ENCODE peak calls at places on chromosomes 6 and 20, in four cellular contexts. O is nephron progenitor cell, G is A549, B is left ventricle myocardium inferior. M is an unnamed sample.

GRCh38 chr20:57716202-57716601 is 6.4 kb upstream of the PMEPA1 start:
- DNase-seq in G (no peak), O (no peak), B (no peak), M (no peak)

GRCh38 chr6:137927777-137928218 is 60.7 kb downstream of the TNFAIP3 start:
- DNase-seq in B (no peak), O (no peak), G (no peak), M (no peak)

GRCh38 chr6:42783876-42784738 is 2.3 kb downstream of the BICRAL start:
- DNase-seq in B (no peak), G (no peak), O (no peak), M (no peak)

GRCh38 chr6:144597511-144597910 is 312.4 kb downstream of the UTRN start:
- DNase-seq in O (no peak), B (no peak), G (no peak), M (no peak)

GRCh38 chr6:82364087-82365010 is 732 bp downstream of the TPBG start:
- DNase-seq in B (peak; percentile 58), G (peak; percentile 69), O (peak; percentile 74), M (no peak)

GRCh38 chr6:17042422-17043147 is 59.3 kb upstream of the STMND1 start:
- DNase-seq in B (no peak), O (peak; percentile 12), G (peak; percentile 25), M (no peak)

GRCh38 chr6:6003334-6004146 is 3.2 kb downstream of the NRN1 start:
- DNase-seq in G (no peak), O (peak; percentile 62), B (no peak), M (no peak)

GRCh38 chr6:79045966-79046365 is 32.1 kb downstream of the PHIP start:
- DNase-seq in G (no peak), B (no peak), O (no peak), M (no peak)

GRCh38 chr6:170286246-170286933 is 4.5 kb downstream of the DLL1 start:
- DNase-seq in G (no peak), B (peak; percentile 53), O (peak; percentile 66), M (no peak)

GRCh38 chr20:37943501-37944455 is 40.9 kb downstream of the VSTM2L start:
- DNase-seq in O (no peak), B (no peak), G (no peak), M (no peak)

GRCh38 chr6:87334683-87335082 is 5.6 kb upstream of the GJB7 start:
- DNase-seq in G (no peak), B (no peak), O (no peak), M (no peak)

GRCh38 chr20:8943638-8944037 is 125.2 kb upstream of the PLCB4 start:
- DNase-seq in O (no peak), B (no peak), G (no peak), M (no peak)

GRCh38 chr6:56278186-56278585 is 30.8 kb upstream of the COL21A1 start:
- DNase-seq in B (no peak), G (peak; percentile 49), O (no peak), M (no peak)

GRCh38 chr6:12291785-12292604 is 1.8 kb downstream of the EDN1 start:
- DNase-seq in O (no peak), B (no peak), G (peak; percentile 64), M (no peak)

GRCh38 chr6:129882510-129883023 is 21.5 kb upstream of the TMEM244 start:
- DNase-seq in O (no peak), G (no peak), B (no peak), M (no peak)

GRCh38 chr20:36591281-36591680 is 14.3 kb upstream of the RAB5IF start:
- DNase-seq in B (no peak), O (no peak), G (no peak), M (no peak)

GRCh38 chr20:36587388-36588136 is 14.2 kb downstream of the TGIF2 start:
- DNase-seq in O (no peak), G (no peak), B (no peak), M (no peak)

GRCh38 chr20:36593347-36593746 is 12.2 kb upstream of the RAB5IF start:
- DNase-seq in B (no peak), G (no peak), O (no peak), M (no peak)

DNA sequence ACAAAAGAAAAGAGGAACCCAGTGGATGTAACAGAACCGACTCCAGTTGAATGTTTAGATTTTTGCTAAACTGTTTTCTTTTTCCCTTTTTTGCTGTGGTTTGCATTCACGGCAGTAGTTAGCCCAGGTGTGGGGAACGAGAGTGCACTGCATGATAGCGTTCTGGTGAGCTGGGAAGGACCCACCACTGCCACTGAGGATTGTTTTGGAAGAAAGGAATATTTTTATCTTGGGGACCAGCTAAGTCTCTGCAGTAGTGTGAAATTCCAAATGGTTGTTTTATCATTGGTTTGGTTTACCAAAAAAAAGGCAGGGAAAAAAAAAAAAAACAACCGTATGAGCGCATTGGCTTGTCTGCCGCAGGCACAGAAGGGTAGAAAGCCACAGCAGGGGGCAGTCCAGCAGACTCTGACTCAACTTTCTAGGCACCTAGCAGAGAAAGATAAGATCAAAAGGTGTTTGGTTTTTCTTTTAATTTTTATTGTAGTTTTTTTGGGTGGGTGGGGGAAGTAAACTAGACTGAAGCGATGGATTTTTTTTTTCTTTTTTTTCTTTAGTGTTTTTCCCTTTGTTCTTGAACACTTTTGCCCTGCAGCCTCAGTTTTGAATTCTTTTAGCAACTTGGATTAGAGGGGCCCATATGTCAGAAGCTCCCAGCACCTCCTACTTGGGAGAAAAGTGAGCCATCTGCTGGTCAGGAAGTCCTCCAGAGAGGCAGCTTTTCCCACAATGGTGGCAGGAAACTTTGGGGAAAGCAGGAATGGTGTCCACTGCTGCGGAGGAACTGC is 13.5 kb upstream of the RAB5IF start:
- DNase-seq in G (no peak), B (no peak), O (no peak), M (no peak)
- TF ChIP-seq CTCF in G (peak; percentile 20), B (peak; percentile 63), O (no peak), M (peak; percentile 50)

DNA sequence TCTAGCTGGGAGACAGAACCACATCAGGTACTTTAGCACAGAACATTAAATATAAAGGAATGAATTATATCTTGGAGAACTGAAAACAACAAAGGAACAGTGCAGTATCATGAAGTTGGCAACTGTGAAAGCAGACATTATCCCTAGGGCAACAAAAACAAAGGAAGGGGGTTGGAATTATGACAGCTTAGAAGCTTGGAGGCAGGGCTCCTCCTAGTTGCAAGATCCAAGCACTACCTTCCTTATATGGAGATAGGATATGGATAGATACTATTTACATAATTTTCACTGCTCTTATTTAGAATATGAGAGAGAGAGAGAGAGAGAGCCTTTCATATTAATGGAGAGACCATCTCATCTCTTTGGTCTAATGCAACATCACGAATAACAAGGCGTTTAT is 27.0 kb downstream of the TMEM14A start:
- DNase-seq in B (no peak), O (no peak), G (peak; percentile 5), M (no peak)
- TF ChIP-seq CTCF in B (no peak), O (no peak), G (no peak), M (peak; percentile 8)

GRCh38 chr20:59207742-59208357 is 44.2 kb downstream of the ZNF831 start:
- DNase-seq in B (peak; percentile 44), O (peak; percentile 46), G (peak; percentile 29), M (no peak)
- TF ChIP-seq CTCF in B (peak; percentile 69), O (peak; percentile 43), G (peak; percentile 8), M (peak; percentile 29)

GRCh38 chr20:61535091-61535490 is 283.0 kb downstream of the CDH4 start:
- DNase-seq in O (no peak), B (no peak), G (no peak), M (no peak)

GRCh38 chr20:61536671-61537070 is 284.6 kb downstream of the CDH4 start:
- DNase-seq in B (no peak), G (no peak), O (no peak), M (no peak)

GRCh38 chr20:61537239-61537638 is 285.2 kb downstream of the CDH4 start:
- DNase-seq in B (no peak), O (no peak), G (no peak), M (no peak)

GRCh38 chr20:61535536-61535935 is 283.5 kb downstream of the CDH4 start:
- DNase-seq in O (no peak), B (no peak), G (no peak), M (no peak)

DNA sequence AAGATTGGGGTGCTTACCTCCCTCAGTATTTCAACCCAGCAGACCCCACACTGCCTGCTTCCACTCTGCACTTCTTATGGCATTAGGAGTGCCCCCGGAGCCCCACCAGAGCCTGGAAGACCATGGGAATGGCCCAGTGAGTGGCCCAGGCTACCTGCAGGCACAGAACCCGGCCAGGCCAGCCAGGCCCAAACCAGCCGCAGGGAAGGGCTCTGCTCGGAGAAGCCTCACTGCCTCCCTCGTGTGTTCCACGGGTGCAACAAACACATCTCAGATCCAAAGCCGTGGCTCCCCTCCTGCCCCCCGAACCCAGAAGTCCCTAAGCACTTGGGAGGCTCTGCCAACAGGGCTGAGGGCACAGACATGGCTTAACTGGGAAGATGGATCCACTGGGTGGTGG is 283.9 kb downstream of the CDH4 start:
- DNase-seq in B (no peak), O (no peak), G (no peak), M (no peak)
- TF ChIP-seq CTCF in B (no peak), O (no peak), G (no peak), M (no peak)

DNA sequence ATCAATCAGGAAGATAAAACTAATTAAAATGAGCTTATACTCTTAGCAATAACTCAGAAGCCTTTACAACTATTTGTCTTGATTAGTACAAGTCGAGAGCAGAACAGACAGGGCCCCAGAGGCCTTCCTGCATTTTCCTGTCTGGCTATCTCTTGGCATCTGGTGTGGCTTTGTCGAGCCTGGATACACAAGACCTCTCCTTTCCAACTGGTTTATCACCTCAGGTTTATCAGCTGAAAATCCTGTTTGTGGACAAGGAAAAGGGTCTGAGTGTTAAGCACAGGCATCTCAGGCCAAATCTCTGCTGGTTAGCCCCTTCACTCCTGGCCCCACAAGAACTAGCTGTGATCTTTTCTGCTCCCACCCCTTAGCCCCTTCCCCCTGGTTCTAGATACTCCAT is 32.6 kb downstream of the BAK1 start:
- DNase-seq in G (no peak), O (no peak), B (no peak), M (no peak)
- TF ChIP-seq CTCF in G (no peak), O (no peak), B (no peak), M (no peak)

GRCh38 chr20:41358717-41359116 is 7.9 kb downstream of the EMILIN3 start:
- DNase-seq in B (no peak), O (no peak), G (no peak), M (no peak)

GRCh38 chr20:41356951-41357350 is 9.7 kb downstream of the EMILIN3 start:
- DNase-seq in O (no peak), G (no peak), B (no peak), M (no peak)

GRCh38 chr20:41355598-41356203 is 10.9 kb downstream of the EMILIN3 start:
- DNase-seq in B (no peak), G (no peak), O (no peak), M (no peak)

GRCh38 chr20:41358230-41358629 is 8.4 kb downstream of the EMILIN3 start:
- DNase-seq in G (no peak), B (no peak), O (no peak), M (no peak)

GRCh38 chr20:41357424-41358163 is 9.0 kb downstream of the EMILIN3 start:
- DNase-seq in G (no peak), B (no peak), O (no peak), M (no peak)
- TF ChIP-seq CTCF in G (no peak), B (no peak), O (no peak), M (no peak)

GRCh38 chr20:63186528-63187316 is 29.2 kb downstream of the YTHDF1 start:
- DNase-seq in G (peak; percentile 68), B (no peak), O (no peak), M (no peak)
- TF ChIP-seq CTCF in G (no peak), B (no peak), O (no peak), M (no peak)